ENCODE peak calls at places on chromosomes 5 and 9, in five cellular contexts. One of them, this sample, is unnamed.
A peak's percentile ranks its signal among the peaks of the same experiment; 100 is the strongest.

GRCh38 chr5:122415481-122416120 is 103.6 kb downstream of the SNCAIP start:
- DNase-seq in CD4-positive, alpha-beta memory T cell: no peak
- DNase-seq in left ventricle myocardium inferior: peak; percentile 27
- DNase-seq in heart left ventricle: peak; percentile 40
- DNase-seq in prostate gland: peak; percentile 62
- DNase-seq in this sample: peak; percentile 57

GRCh38 chr9:136784997-136785361 is 6.2 kb upstream of the TMEM141 start:
- DNase-seq in CD4-positive, alpha-beta memory T cell: peak; percentile 82
- DNase-seq in left ventricle myocardium inferior: no peak
- DNase-seq in heart left ventricle: no peak
- DNase-seq in prostate gland: no peak
- DNase-seq in this sample: peak; percentile 61

GRCh38 chr5:34599471-34600117 is 56.5 kb upstream of the RAI14 start:
- DNase-seq in CD4-positive, alpha-beta memory T cell: no peak
- DNase-seq in left ventricle myocardium inferior: no peak
- DNase-seq in heart left ventricle: no peak
- DNase-seq in prostate gland: no peak
- DNase-seq in this sample: no peak

GRCh38 chr9:68998344-68998743 is 15.6 kb downstream of the PRKACG start:
- DNase-seq in CD4-positive, alpha-beta memory T cell: no peak
- DNase-seq in left ventricle myocardium inferior: no peak
- DNase-seq in heart left ventricle: no peak
- DNase-seq in prostate gland: no peak
- DNase-seq in this sample: no peak

GRCh38 chr5:178440163-178440545 is 150.0 kb downstream of the COL23A1 start:
- DNase-seq in CD4-positive, alpha-beta memory T cell: no peak
- DNase-seq in left ventricle myocardium inferior: no peak
- DNase-seq in heart left ventricle: no peak
- DNase-seq in prostate gland: no peak
- DNase-seq in this sample: no peak

GRCh38 chr9:88418715-88419540 is 30.7 kb downstream of the SPIN1 start:
- DNase-seq in CD4-positive, alpha-beta memory T cell: no peak
- DNase-seq in left ventricle myocardium inferior: no peak
- DNase-seq in heart left ventricle: no peak
- DNase-seq in prostate gland: no peak
- DNase-seq in this sample: no peak

GRCh38 chr5:128777052-128777451 is 188.2 kb upstream of the SLC27A6 start:
- DNase-seq in CD4-positive, alpha-beta memory T cell: no peak
- DNase-seq in left ventricle myocardium inferior: no peak
- DNase-seq in heart left ventricle: no peak
- DNase-seq in prostate gland: no peak
- DNase-seq in this sample: no peak

GRCh38 chr5:36099748-36100147 is 33.1 kb upstream of the UGT3A2 start:
- DNase-seq in CD4-positive, alpha-beta memory T cell: no peak
- DNase-seq in left ventricle myocardium inferior: no peak
- DNase-seq in heart left ventricle: no peak
- DNase-seq in prostate gland: no peak
- DNase-seq in this sample: no peak

GRCh38 chr9:114278881-114279570 is 43.9 kb upstream of the ORM1 start:
- DNase-seq in CD4-positive, alpha-beta memory T cell: peak; percentile 4
- DNase-seq in left ventricle myocardium inferior: peak; percentile 16
- DNase-seq in heart left ventricle: peak; percentile 5
- DNase-seq in prostate gland: peak; percentile 41
- DNase-seq in this sample: no peak

DNA sequence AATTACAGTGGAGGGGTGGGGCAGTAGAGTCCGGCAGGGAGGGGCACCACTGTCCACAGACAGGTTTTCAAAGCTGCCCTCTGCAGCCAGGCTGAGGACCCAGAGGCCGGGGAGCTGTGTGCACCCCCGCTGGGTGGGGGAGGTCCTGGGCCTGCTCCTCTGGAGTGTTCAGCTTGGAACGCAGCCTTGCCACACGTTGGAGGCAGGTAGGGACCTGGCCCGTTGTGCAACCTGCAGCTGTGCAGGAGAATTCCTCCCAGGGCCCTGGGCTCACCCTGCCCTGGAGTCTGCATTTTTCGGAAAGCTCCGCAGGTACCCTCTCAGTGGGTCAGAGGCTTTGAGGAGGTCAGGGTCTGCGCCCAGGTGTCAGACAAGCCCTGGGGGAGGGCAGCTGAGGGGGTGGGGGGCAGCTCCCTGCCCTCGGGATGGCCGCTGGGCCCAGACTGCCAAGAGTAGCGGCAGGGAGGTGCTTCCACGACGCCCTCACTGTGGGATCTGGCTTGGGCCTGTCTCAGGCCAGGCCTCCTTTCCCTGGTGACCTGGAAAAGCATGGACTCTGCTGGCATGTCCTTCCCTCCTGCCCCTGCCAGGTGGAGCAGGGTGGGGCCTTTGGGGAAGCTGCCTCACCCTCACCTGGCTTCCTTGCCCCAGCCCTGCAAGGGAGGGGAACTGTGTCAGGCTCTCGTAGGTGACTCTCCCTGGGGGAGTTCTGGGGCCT is 29.5 kb downstream of the RXRA start:
- DNase-seq in CD4-positive, alpha-beta memory T cell: no peak
- DNase-seq in left ventricle myocardium inferior: no peak
- DNase-seq in heart left ventricle: no peak
- DNase-seq in prostate gland: peak; percentile 82
- DNase-seq in this sample: no peak
- H3K4me1 ChIP-seq in CD4-positive, alpha-beta memory T cell: no peaks in the 10 kb centered on the region
- H3K4me1 ChIP-seq in left ventricle myocardium inferior: peaks cover 100% of the 10 kb centered on the region
- H3K4me1 ChIP-seq in heart left ventricle: peaks cover 72% of the 10 kb centered on the region
- H3K4me1 ChIP-seq in prostate gland: peaks cover 80% of the 10 kb centered on the region
- H3K4me1 ChIP-seq in this sample: peaks cover 91% of the 10 kb centered on the region

GRCh38 chr5:95526871-95527270 is 27.9 kb downstream of the SKIC3 start:
- DNase-seq in CD4-positive, alpha-beta memory T cell: no peak
- DNase-seq in left ventricle myocardium inferior: no peak
- DNase-seq in heart left ventricle: no peak
- DNase-seq in prostate gland: no peak
- DNase-seq in this sample: no peak
- H3K36me3 ChIP-seq in CD4-positive, alpha-beta memory T cell: peaks cover 25% of the 10 kb centered on the region
- H3K36me3 ChIP-seq in left ventricle myocardium inferior: peaks cover 87% of the 10 kb centered on the region
- H3K36me3 ChIP-seq in heart left ventricle: no peaks in the 10 kb centered on the region
- H3K36me3 ChIP-seq in prostate gland: no peaks in the 10 kb centered on the region
- H3K36me3 ChIP-seq in this sample: no peaks in the 10 kb centered on the region

GRCh38 chr5:130801963-130802362 is 363.1 kb downstream of the HINT1 start:
- DNase-seq in CD4-positive, alpha-beta memory T cell: no peak
- DNase-seq in left ventricle myocardium inferior: no peak
- DNase-seq in heart left ventricle: no peak
- DNase-seq in prostate gland: no peak
- DNase-seq in this sample: no peak

GRCh38 chr5:130796032-130796431 is 369.0 kb downstream of the HINT1 start:
- DNase-seq in CD4-positive, alpha-beta memory T cell: no peak
- DNase-seq in left ventricle myocardium inferior: no peak
- DNase-seq in heart left ventricle: no peak
- DNase-seq in prostate gland: no peak
- DNase-seq in this sample: no peak

GRCh38 chr5:130797303-130797702 is 367.8 kb downstream of the HINT1 start:
- DNase-seq in CD4-positive, alpha-beta memory T cell: no peak
- DNase-seq in left ventricle myocardium inferior: no peak
- DNase-seq in heart left ventricle: no peak
- DNase-seq in prostate gland: no peak
- DNase-seq in this sample: no peak

GRCh38 chr5:130796902-130797301 is 368.2 kb downstream of the HINT1 start:
- DNase-seq in CD4-positive, alpha-beta memory T cell: no peak
- DNase-seq in left ventricle myocardium inferior: no peak
- DNase-seq in heart left ventricle: no peak
- DNase-seq in prostate gland: no peak
- DNase-seq in this sample: no peak

DNA sequence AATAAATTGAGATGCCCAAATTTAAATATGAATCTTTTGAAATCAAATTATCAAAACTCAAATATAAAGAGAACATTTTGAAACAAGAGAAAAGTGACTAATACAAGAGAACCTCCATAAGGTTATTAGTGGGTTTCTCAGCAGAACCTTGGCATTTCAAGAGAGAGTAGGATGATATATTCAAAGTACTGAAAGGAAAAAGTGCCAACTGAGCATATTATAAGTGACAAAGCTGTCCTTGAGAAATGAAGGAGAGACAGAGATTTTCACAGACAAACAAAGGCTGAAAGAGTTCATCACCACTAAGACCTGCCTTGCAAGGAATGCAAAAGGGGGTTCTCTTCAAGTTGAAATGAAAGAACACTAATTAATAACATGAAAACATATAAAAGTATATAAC is 366.0 kb downstream of the HINT1 start:
- DNase-seq in CD4-positive, alpha-beta memory T cell: no peak
- DNase-seq in left ventricle myocardium inferior: no peak
- DNase-seq in heart left ventricle: no peak
- DNase-seq in prostate gland: no peak
- DNase-seq in this sample: no peak
- H3K4me1 ChIP-seq in CD4-positive, alpha-beta memory T cell: no peaks in the 10 kb centered on the region
- H3K4me1 ChIP-seq in left ventricle myocardium inferior: no peaks in the 10 kb centered on the region
- H3K4me1 ChIP-seq in heart left ventricle: no peaks in the 10 kb centered on the region
- H3K4me1 ChIP-seq in prostate gland: no peaks in the 10 kb centered on the region
- H3K4me1 ChIP-seq in this sample: no peaks in the 10 kb centered on the region

DNA sequence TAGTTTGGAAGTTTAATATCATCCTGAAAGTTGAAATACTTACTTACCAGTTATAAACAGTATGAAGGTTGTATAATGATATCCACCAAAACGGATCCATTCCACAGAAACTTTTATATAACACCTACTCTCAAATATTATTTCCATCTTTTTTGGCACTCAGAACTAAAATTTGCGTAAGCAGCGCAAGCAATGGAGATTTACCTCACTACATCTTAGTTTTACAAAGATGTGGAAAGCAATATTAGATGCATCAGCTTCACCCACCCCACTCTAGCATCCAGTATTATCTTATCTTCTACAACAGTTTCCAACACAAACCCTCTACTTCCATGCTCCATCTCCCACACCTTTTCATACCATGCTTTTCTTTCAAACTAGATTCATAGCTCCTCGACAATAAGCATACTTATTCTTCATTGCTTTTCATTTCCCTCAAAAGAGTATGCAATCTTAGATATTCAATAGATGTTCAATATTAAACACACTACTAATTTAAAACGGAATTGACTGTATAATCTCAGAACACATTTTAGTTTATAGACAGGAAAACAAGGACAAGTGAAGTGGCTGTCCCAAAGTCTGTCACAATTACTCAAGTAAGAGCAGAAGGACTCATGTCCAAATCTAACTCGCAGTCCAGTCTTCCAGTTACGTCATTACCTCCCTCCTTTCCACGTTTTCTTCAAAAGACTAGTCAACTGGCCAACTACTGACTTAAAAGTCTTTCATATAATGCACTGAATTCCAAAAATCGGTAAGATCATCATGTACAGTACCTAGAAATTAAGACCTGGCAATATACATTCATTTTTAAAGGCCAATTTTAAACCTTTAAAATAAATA is 2.2 kb downstream of the PPP2CA start:
- DNase-seq in CD4-positive, alpha-beta memory T cell: no peak
- DNase-seq in left ventricle myocardium inferior: no peak
- DNase-seq in heart left ventricle: no peak
- DNase-seq in prostate gland: no peak
- DNase-seq in this sample: no peak
- H3K36me3 ChIP-seq in CD4-positive, alpha-beta memory T cell: no peaks in the 10 kb centered on the region
- H3K36me3 ChIP-seq in left ventricle myocardium inferior: peaks cover 7% of the 10 kb centered on the region
- H3K36me3 ChIP-seq in heart left ventricle: no peaks in the 10 kb centered on the region
- H3K36me3 ChIP-seq in prostate gland: no peaks in the 10 kb centered on the region
- H3K36me3 ChIP-seq in this sample: no peaks in the 10 kb centered on the region

DNA sequence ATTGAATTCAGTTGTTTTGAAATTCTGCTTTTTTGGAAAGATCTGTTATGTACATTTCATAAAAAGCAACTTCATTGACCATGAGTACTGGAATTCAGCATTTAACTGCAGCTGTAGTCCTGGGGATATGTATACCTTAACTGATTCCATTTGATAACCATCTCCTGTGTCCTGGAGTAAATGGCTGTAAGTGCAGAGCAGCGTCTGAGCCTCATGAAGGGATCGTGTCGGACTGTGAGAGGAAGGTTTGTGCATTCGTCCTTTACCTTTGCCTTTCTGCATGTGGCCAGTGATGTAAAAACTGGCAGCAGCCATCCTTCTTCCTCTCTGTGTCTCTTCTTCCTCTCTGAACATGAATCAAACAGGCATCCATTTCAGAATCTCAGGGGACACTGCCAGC is 287.2 kb downstream of the FANCC start:
- DNase-seq in CD4-positive, alpha-beta memory T cell: no peak
- DNase-seq in left ventricle myocardium inferior: no peak
- DNase-seq in heart left ventricle: no peak
- DNase-seq in prostate gland: no peak
- DNase-seq in this sample: no peak
- H3K4me1 ChIP-seq in CD4-positive, alpha-beta memory T cell: no peaks in the 10 kb centered on the region
- H3K4me1 ChIP-seq in left ventricle myocardium inferior: peaks cover 100% of the 10 kb centered on the region
- H3K4me1 ChIP-seq in heart left ventricle: peaks cover 70% of the 10 kb centered on the region
- H3K4me1 ChIP-seq in prostate gland: peaks cover 10% of the 10 kb centered on the region
- H3K4me1 ChIP-seq in this sample: no peaks in the 10 kb centered on the region